ENCODE peak calls at places on chromosomes 7 and 10, in seven cellular contexts. U, K, F, T, G, R and N are unnamed samples.

GRCh38 chr7:24456526-24457214 is 116.6 kb upstream of the PALS2 start:
- DNase-seq in G (no peak), F (no peak), R (no peak), U (no peak), T (no peak), K (no peak), N (no peak)

GRCh38 chr10:72320676-72321247 is 34.0 kb downstream of the DNAJB12 start:
- DNase-seq in K (peak; percentile 62), G (no peak), T (peak; percentile 90), R (peak; percentile 97), F (peak; percentile 70), U (peak; percentile 95), N (peak; percentile 73)

GRCh38 chr7:22255342-22255741 is 101.6 kb downstream of the RAPGEF5 start:
- DNase-seq in T (no peak), K (no peak), R (no peak), F (no peak), U (no peak), G (no peak), N (no peak)

GRCh38 chr7:30068117-30068516 is 39.9 kb downstream of the PLEKHA8 start:
- DNase-seq in K (no peak), R (peak; percentile 77), U (peak; percentile 91), T (no peak), G (no peak), F (no peak), N (no peak)

GRCh38 chr10:133168617-133169031 is 8.6 kb downstream of the KNDC1 start:
- DNase-seq in R (no peak), U (no peak), F (peak; percentile 12), T (no peak), G (no peak), K (no peak), N (no peak)

GRCh38 chr7:30379131-30379530 is 94.7 kb downstream of the ZNRF2 start:
- DNase-seq in T (no peak), U (peak; percentile 35), R (no peak), G (no peak), K (no peak), F (no peak), N (no peak)

GRCh38 chr7:159143780-159144755 is 599 bp downstream of the VIPR2 start:
- DNase-seq in T (peak; percentile 75), G (no peak), F (peak; percentile 66), R (peak; percentile 1), K (peak; percentile 18), U (no peak), N (no peak)

GRCh38 chr10:114724295-114724694 is 66.2 kb upstream of the ABLIM1 start:
- DNase-seq in T (no peak), K (peak; percentile 72), F (no peak), R (no peak), U (no peak), G (no peak), N (no peak)

GRCh38 chr10:974038-974784 is 14.0 kb upstream of the GTPBP4 start:
- DNase-seq in F (no peak), U (peak; percentile 42), T (peak; percentile 81), G (no peak), R (no peak), K (no peak), N (no peak)

GRCh38 chr7:326845-327304 is 36.9 kb downstream of the FOXL3 start:
- DNase-seq in K (no peak), R (peak; percentile 36), G (no peak), U (no peak), T (no peak), F (no peak), N (no peak)

GRCh38 chr10:89954787-89955566 is 253.6 kb downstream of the KIF20B start:
- DNase-seq in F (no peak), T (no peak), U (no peak), G (no peak), R (peak; percentile 25), K (no peak), N (no peak)

GRCh38 chr7:116173051-116174028 is 37.0 kb upstream of the TES start:
- DNase-seq in G (no peak), T (no peak), F (no peak), K (no peak), U (peak; percentile 42), R (peak; percentile 79), N (no peak)
- TF ChIP-seq CTCF in G (peak; percentile 77), T (peak; percentile 78), F (peak; percentile 53), K (peak; percentile 45), U (peak; percentile 49), R (peak; percentile 33), N (no peak)

DNA sequence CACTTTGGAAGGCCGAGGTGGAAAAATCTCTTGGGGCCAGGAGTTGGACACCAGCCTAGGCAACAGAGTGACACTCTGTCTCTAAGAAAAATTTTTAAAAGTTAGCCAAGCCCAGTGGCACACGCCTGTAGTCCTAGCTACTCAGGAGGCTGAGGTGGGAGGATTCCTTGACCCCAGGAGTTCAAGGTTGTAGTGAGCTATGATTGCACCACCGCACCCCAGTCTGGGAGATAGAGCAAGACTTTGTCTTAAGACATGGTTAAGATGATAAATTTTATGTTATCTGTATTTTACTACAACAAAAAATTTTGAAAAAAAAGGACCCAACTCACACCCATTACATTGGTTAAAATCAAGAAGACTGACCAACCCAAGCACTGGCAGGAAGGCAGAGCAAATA is 44.4 kb upstream of the SMARCD3 start:
- DNase-seq in F (no peak), U (no peak), K (no peak), R (no peak), T (no peak), G (no peak), N (no peak)
- TF ChIP-seq CTCF in F (no peak), U (no peak), K (no peak), R (no peak), T (no peak), G (no peak), N (no peak)

GRCh38 chr7:150357771-150358427 is 10.7 kb upstream of the REPIN1 start:
- DNase-seq in R (no peak), U (peak; percentile 49), T (peak; percentile 68), F (no peak), K (no peak), G (no peak), N (no peak)
- TF ChIP-seq CTCF in R (no peak), U (no peak), T (peak; percentile 62), F (no peak), K (no peak), G (no peak), N (no peak)

GRCh38 chr10:97782455-97783228 is 10.8 kb upstream of the SFRP5 start:
- DNase-seq in G (no peak), F (no peak), U (no peak), R (no peak), K (no peak), T (no peak), N (no peak)
- TF ChIP-seq CTCF in G (no peak), F (no peak), U (no peak), R (no peak), K (no peak), T (peak; percentile 60), N (no peak)

GRCh38 chr7:141712603-141713262 is 4.6 kb downstream of the WEE2 start:
- DNase-seq in T (no peak), G (no peak), U (no peak), R (no peak), K (no peak), F (no peak), N (no peak)

GRCh38 chr7:141709749-141710148 is 1.6 kb downstream of the WEE2 start:
- DNase-seq in R (no peak), U (no peak), F (no peak), T (no peak), G (no peak), K (no peak), N (no peak)

GRCh38 chr7:141708053-141708452 is at the start of gene WEE2:
- DNase-seq in T (no peak), R (no peak), U (no peak), F (no peak), G (no peak), K (no peak), N (no peak)

GRCh38 chr7:141709318-141709717 is 1.2 kb downstream of the WEE2 start:
- DNase-seq in T (no peak), U (no peak), R (no peak), K (no peak), F (no peak), G (no peak), N (no peak)

GRCh38 chr7:141710301-141710700 is 2.1 kb downstream of the WEE2 start:
- DNase-seq in U (no peak), F (no peak), G (no peak), T (no peak), K (no peak), R (no peak), N (no peak)
- TF ChIP-seq CTCF in U (no peak), F (no peak), G (peak; percentile 14), T (peak; percentile 27), K (no peak), R (no peak), N (no peak)

DNA sequence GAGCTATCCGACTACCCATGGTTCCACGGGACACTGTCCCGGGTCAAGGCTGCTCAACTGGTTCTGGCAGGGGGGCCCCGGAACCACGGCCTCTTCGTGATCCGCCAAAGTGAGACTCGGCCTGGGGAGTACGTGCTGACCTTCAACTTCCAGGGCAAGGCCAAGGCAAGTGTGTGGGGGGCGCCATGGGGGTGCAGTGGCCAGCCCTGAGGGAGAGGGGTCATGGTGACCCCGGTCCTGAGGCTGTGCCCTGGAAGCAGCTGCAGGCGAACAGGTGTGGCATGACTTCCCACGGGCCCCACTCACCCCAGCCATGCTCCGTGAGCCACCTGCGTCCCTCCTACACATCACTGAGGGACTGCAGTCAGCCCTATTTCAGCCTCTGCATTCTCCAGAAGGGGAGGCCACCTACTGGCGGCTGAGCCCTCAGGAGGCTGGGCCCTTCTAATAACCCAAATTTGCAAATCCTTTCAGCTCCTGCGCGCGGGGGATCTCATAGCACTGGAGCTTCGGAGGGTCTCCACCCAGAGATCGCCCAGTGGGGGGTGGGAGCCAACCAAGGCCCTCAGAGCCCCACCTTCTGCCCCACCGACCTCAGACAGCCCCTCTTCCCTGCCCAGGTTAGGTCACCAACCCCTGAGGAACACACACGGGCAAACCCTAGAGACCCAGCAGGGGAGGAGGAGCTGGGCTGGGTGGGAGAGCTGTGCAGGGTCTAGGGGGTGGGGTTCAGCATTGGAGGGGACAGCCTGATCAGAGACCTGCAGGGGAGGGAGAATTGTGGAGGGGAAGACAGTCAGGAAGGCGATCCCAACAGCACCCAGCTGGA is 30.8 kb downstream of the SH2B2 start:
- DNase-seq in U (no peak), G (no peak), F (no peak), K (no peak), T (peak; percentile 77), R (no peak), N (no peak)
- TF ChIP-seq CTCF in U (no peak), G (no peak), F (no peak), K (no peak), T (peak; percentile 64), R (no peak), N (no peak)